ENCODE peak calls at places on chromosomes 13 and 19, in ten cellular contexts. L is lower leg skin, D is progenitor cell of endocrine pancreas, O is A549, A is GM23338, Q is lower lobe of right lung, W is astrocyte of the spinal cord, P is choroid plexus epithelial cell, X is WTC11, C is HL-60. N is an unnamed sample.

GRCh38 chr19:18980432-18981020 is 39.5 kb upstream of the HOMER3 start:
- DNase-seq in L (no peak), O (no peak), D (no peak), Q (no peak), X (no peak), C (no peak), A (no peak), W (no peak), P (no peak), N (no peak)

GRCh38 chr19:22628401-22628800 is 5.7 kb upstream of the ZNF492 start:
- DNase-seq in A (no peak), Q (no peak), L (peak), P (no peak), C (no peak), O (no peak), X (no peak), W (no peak), D (no peak), N (no peak)

GRCh38 chr19:17719730-17720486 is 628 bp downstream of the MAP1S start:
- DNase-seq in P (no peak), Q (peak), O (no peak), W (no peak), C (no peak), A (peak), X (no peak), L (no peak), D (no peak), N (no peak)

GRCh38 chr19:31354316-31354715 is 5.1 kb upstream of the TSHZ3 start:
- DNase-seq in L (no peak), O (no peak), Q (no peak), X (no peak), A (peak), P (no peak), D (no peak), W (no peak), C (no peak), N (no peak)

GRCh38 chr13:98730441-98730840 is 22.0 kb downstream of the SLC15A1 start:
- DNase-seq in A (no peak), L (no peak), D (no peak), P (no peak), C (no peak), O (no peak), W (no peak), Q (no peak), X (no peak), N (no peak)

GRCh38 chr19:47428177-47428894 is 9.0 kb upstream of the MEIS3 start:
- DNase-seq in X (peak), Q (peak), A (peak), L (peak), P (peak), W (peak), O (peak), C (peak), D (peak), N (peak)

GRCh38 chr19:1606138-1606651 is 933 bp upstream of the UQCR11 start:
- DNase-seq in L (no peak), P (no peak), C (no peak), X (no peak), D (no peak), Q (no peak), A (no peak), O (no peak), W (no peak), N (no peak)

GRCh38 chr19:14837391-14837790 is 2.4 kb upstream of the OR7A5 start:
- DNase-seq in C (no peak), D (no peak), X (no peak), Q (no peak), A (peak), L (no peak), W (no peak), P (no peak), O (no peak), N (no peak)

GRCh38 chr19:50717026-50717723 is 2.4 kb downstream of the SHANK1 start:
- DNase-seq in X (no peak), A (no peak), W (no peak), C (no peak), O (no peak), L (no peak), P (no peak), D (no peak), Q (no peak), N (no peak)

GRCh38 chr13:77874406-77874805 is 44.2 kb downstream of the EDNRB start:
- DNase-seq in L (no peak), X (no peak), P (peak), Q (no peak), D (no peak), C (no peak), W (peak), O (no peak), A (no peak), N (no peak)

GRCh38 chr13:47216176-47216822 is 319.4 kb upstream of the HTR2A start:
- DNase-seq in D (no peak), P (peak), Q (no peak), W (no peak), O (no peak), A (no peak), L (no peak), X (no peak), C (no peak), N (no peak)

GRCh38 chr19:44553478-44554171 is 24.1 kb upstream of the CEACAM20 start:
- DNase-seq in O (no peak), W (no peak), Q (no peak), X (no peak), A (no peak), D (no peak), P (peak), L (no peak), C (no peak), N (no peak)

GRCh38 chr19:3398114-3398899 is 31.9 kb downstream of the NFIC start:
- DNase-seq in D (no peak), C (no peak), O (no peak), P (peak), A (peak), L (peak), Q (peak), W (peak), X (peak), N (no peak)

GRCh38 chr13:35856721-35857346 is 274.3 kb downstream of the DCLK1 start:
- DNase-seq in D (no peak), C (no peak), L (no peak), O (no peak), X (no peak), Q (no peak), P (no peak), A (peak), W (no peak), N (no peak)

GRCh38 chr13:98729526-98730057 is 22.9 kb downstream of the SLC15A1 start:
- DNase-seq in W (no peak), P (no peak), L (no peak), C (no peak), Q (no peak), O (no peak), X (no peak), D (no peak), A (no peak), N (no peak)

GRCh38 chr19:41816761-41817160 is 20.4 kb downstream of the CEACAM3 start:
- DNase-seq in A (no peak), D (no peak), Q (no peak), X (no peak), O (no peak), L (no peak), W (no peak), C (no peak), P (no peak), N (no peak)

GRCh38 chr13:43087960-43088580 is 64.7 kb downstream of the DNAJC15 start:
- DNase-seq in C (no peak), L (no peak), A (no peak), P (peak), Q (no peak), X (no peak), W (peak), D (no peak), O (no peak), N (no peak)

GRCh38 chr19:7788933-7789323 is 25.9 kb downstream of the CLEC4M start:
- DNase-seq in X (peak), C (no peak), L (no peak), D (no peak), W (no peak), O (no peak), P (no peak), Q (no peak), A (no peak), N (no peak)

GRCh38 chr13:28792992-28793391 is 27.1 kb upstream of the MTUS2 start:
- DNase-seq in O (no peak), C (no peak), Q (no peak), P (peak), L (no peak), X (no peak), W (peak), D (no peak), A (no peak), N (no peak)

GRCh38 chr19:47778954-47779351 is 450 bp downstream of the SELENOW start:
- DNase-seq in W (peak), A (no peak), Q (no peak), L (no peak), O (no peak), C (no peak), X (no peak), P (peak), D (no peak), N (no peak)

GRCh38 chr13:21009036-21009435 is 52.4 kb downstream of the LATS2 start:
- DNase-seq in P (no peak), L (peak), Q (no peak), W (no peak), X (no peak), C (no peak), D (no peak), O (no peak), A (no peak), N (no peak)

GRCh38 chr19:42193706-42194105 is 23.8 kb downstream of the DEDD2 start:
- DNase-seq in L (no peak), W (no peak), P (peak), X (no peak), A (no peak), Q (no peak), C (no peak), O (no peak), D (no peak), N (no peak)

GRCh38 chr13:37889102-37889501 is 19.5 kb upstream of the TRPC4 start:
- DNase-seq in O (no peak), A (no peak), C (no peak), D (no peak), X (no peak), W (peak), Q (no peak), P (peak), L (no peak), N (no peak)

GRCh38 chr13:43298799-43299198 is 275.4 kb downstream of the DNAJC15 start:
- DNase-seq in Q (no peak), C (no peak), A (no peak), O (no peak), P (no peak), D (no peak), L (no peak), W (no peak), X (no peak), N (no peak)

GRCh38 chr19:6373813-6374108 is 1.2 kb downstream of the ALKBH7 start:
- DNase-seq in Q (no peak), C (no peak), W (no peak), O (no peak), A (no peak), X (no peak), P (no peak), D (no peak), L (no peak), N (no peak)

GRCh38 chr13:41405367-41405766 is 52.0 kb upstream of the RGCC start:
- DNase-seq in O (no peak), L (no peak), A (no peak), W (no peak), C (no peak), X (no peak), P (no peak), Q (no peak), D (no peak), N (no peak)

GRCh38 chr13:41398494-41399190 is 58.7 kb upstream of the RGCC start:
- DNase-seq in A (no peak), W (no peak), X (no peak), Q (no peak), P (peak), L (no peak), D (no peak), O (no peak), C (no peak), N (no peak)

GRCh38 chr13:41402695-41403511 is 54.4 kb upstream of the RGCC start:
- DNase-seq in D (no peak), O (no peak), P (no peak), X (peak), C (no peak), L (no peak), A (peak), W (no peak), Q (no peak), N (no peak)

GRCh38 chr13:41403983-41404382 is 53.4 kb upstream of the RGCC start:
- DNase-seq in D (no peak), X (no peak), C (no peak), P (no peak), O (no peak), L (no peak), Q (no peak), A (no peak), W (no peak), N (no peak)

DNA sequence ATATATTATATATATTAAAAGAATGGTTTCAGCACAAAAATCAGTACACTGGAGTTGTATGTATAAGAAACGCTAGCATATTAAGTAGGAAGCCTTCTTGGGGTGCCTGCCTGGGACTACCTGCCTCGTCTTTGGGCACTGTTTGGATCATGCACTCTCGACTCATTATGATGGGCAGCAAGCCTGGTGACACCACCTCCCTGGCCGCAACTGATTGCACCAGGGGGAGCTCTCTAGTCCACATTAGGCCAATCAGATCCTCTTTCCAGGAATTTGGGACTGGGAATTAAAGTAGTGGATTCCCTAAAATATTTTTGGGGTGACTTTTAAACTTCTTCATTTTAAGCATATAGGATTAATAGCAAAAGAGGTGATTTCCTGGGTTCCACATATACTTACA is 56.0 kb upstream of the RGCC start:
- DNase-seq in D (no peak), O (no peak), Q (no peak), W (no peak), C (no peak), L (no peak), X (peak), P (no peak), A (peak), N (no peak)
- TF ChIP-seq CTCF in D (no peak), O (no peak), Q (no peak), W (no peak), C (no peak), L (no peak), X (no peak), P (peak), A (peak), N (no peak)

GRCh38 chr13:30406779-30407416 is 15.4 kb upstream of the UBE2L5 start:
- DNase-seq in Q (no peak), C (no peak), O (no peak), P (no peak), A (no peak), L (no peak), D (no peak), W (no peak), X (no peak), N (no peak)
- TF ChIP-seq CTCF in Q (no peak), C (no peak), O (no peak), P (no peak), A (no peak), L (no peak), D (no peak), W (no peak), X (no peak), N (no peak)

GRCh38 chr19:33175886-33176669 is 18.1 kb upstream of the LRP3 start:
- DNase-seq in L (peak), O (peak), X (no peak), C (peak), P (peak), W (peak), A (no peak), D (peak), Q (no peak), N (no peak)
- TF ChIP-seq CTCF in L (no peak), O (no peak), X (no peak), C (no peak), P (peak), W (no peak), A (peak), D (no peak), Q (no peak), N (no peak)

GRCh38 chr13:110712849-110713641 is 455 bp upstream of the ING1 start:
- DNase-seq in L (peak), P (peak), A (peak), C (peak), Q (peak), X (peak), W (peak), O (peak), D (peak), N (peak)

GRCh38 chr13:110715395-110716234 is 2.1 kb downstream of the ING1 start:
- DNase-seq in C (peak), W (peak), P (peak), X (peak), Q (peak), A (peak), D (peak), L (peak), O (peak), N (peak)

GRCh38 chr13:110713642-110713952 is at the start of gene ING1:
- DNase-seq in P (no peak), Q (no peak), X (no peak), A (no peak), L (no peak), C (no peak), W (no peak), O (no peak), D (no peak), N (no peak)

GRCh38 chr13:110714798-110715394 is 1.4 kb downstream of the ING1 start:
- DNase-seq in C (peak), X (peak), A (peak), D (peak), L (peak), Q (peak), P (peak), W (peak), O (no peak), N (no peak)

GRCh38 chr13:110713981-110714797 is 689 bp downstream of the ING1 start:
- DNase-seq in D (peak), A (peak), W (peak), P (peak), X (peak), C (peak), Q (peak), O (no peak), L (peak), N (no peak)
- TF ChIP-seq CTCF in D (no peak), A (no peak), W (no peak), P (no peak), X (no peak), C (no peak), Q (no peak), O (no peak), L (no peak), N (no peak)

GRCh38 chr13:32538621-32539246 is at the start of gene N4BP2L2:
- DNase-seq in D (peak), X (peak), O (peak), A (peak), W (peak), P (peak), Q (peak), L (peak), C (peak), N (peak)
- TF ChIP-seq CTCF in D (no peak), X (no peak), O (peak), A (no peak), W (peak), P (peak), Q (peak), L (no peak), C (no peak), N (peak)